ENCODE peak calls at places on chromosomes 7 and 10, in ten cellular contexts. One of them, this sample, is unnamed. For H3K4me1, the result is how much of the 10 kb centered on the place peaks cover.

GRCh38 chr10:89073719-89074118 is 83.1 kb downstream of the FAS start:
- DNase-seq in psoas muscle: no peak
- DNase-seq in heart right ventricle: no peak
- DNase-seq in PC-3: no peak
- DNase-seq in A549: no peak
- DNase-seq in neuronal stem cell: no peak
- DNase-seq in right lobe of liver: no peak
- DNase-seq in CD4-positive, alpha-beta memory T cell: no peak
- DNase-seq in BE2C: no peak
- DNase-seq in endothelial cell of umbilical vein: no peak
- DNase-seq in this sample: no peak

GRCh38 chr10:118307237-118307636 is 34.9 kb downstream of the FAM204A start:
- DNase-seq in heart right ventricle: no peak
- DNase-seq in BE2C: no peak
- DNase-seq in CD4-positive, alpha-beta memory T cell: no peak
- DNase-seq in right lobe of liver: no peak
- DNase-seq in neuronal stem cell: no peak
- DNase-seq in psoas muscle: no peak
- DNase-seq in A549: no peak
- DNase-seq in PC-3: no peak
- DNase-seq in endothelial cell of umbilical vein: no peak
- DNase-seq in this sample: no peak

GRCh38 chr7:40507166-40507565 is 372.4 kb downstream of the SUGCT start:
- DNase-seq in BE2C: no peak
- DNase-seq in heart right ventricle: no peak
- DNase-seq in neuronal stem cell: no peak
- DNase-seq in right lobe of liver: no peak
- DNase-seq in CD4-positive, alpha-beta memory T cell: no peak
- DNase-seq in A549: peak
- DNase-seq in endothelial cell of umbilical vein: no peak
- DNase-seq in psoas muscle: no peak
- DNase-seq in PC-3: peak
- DNase-seq in this sample: no peak

GRCh38 chr7:131556912-131557457 is 557 bp upstream of the PODXL start:
- DNase-seq in heart right ventricle: no peak
- DNase-seq in endothelial cell of umbilical vein: peak
- DNase-seq in neuronal stem cell: no peak
- DNase-seq in CD4-positive, alpha-beta memory T cell: no peak
- DNase-seq in right lobe of liver: no peak
- DNase-seq in PC-3: peak
- DNase-seq in A549: no peak
- DNase-seq in BE2C: peak
- DNase-seq in psoas muscle: no peak
- DNase-seq in this sample: no peak

GRCh38 chr10:34548466-34548865 is 266.6 kb downstream of the PARD3 start:
- DNase-seq in right lobe of liver: no peak
- DNase-seq in A549: no peak
- DNase-seq in CD4-positive, alpha-beta memory T cell: no peak
- DNase-seq in BE2C: no peak
- DNase-seq in heart right ventricle: no peak
- DNase-seq in psoas muscle: no peak
- DNase-seq in endothelial cell of umbilical vein: no peak
- DNase-seq in PC-3: no peak
- DNase-seq in neuronal stem cell: no peak
- DNase-seq in this sample: no peak

GRCh38 chr10:123548779-123549178 is 117.4 kb upstream of the GPR26 start:
- DNase-seq in psoas muscle: no peak
- DNase-seq in PC-3: no peak
- DNase-seq in heart right ventricle: no peak
- DNase-seq in right lobe of liver: no peak
- DNase-seq in neuronal stem cell: no peak
- DNase-seq in endothelial cell of umbilical vein: no peak
- DNase-seq in A549: no peak
- DNase-seq in CD4-positive, alpha-beta memory T cell: no peak
- DNase-seq in BE2C: no peak
- DNase-seq in this sample: no peak

GRCh38 chr10:132421377-132422168 is 24.6 kb downstream of the PWWP2B start:
- DNase-seq in BE2C: no peak
- DNase-seq in neuronal stem cell: no peak
- DNase-seq in heart right ventricle: peak
- DNase-seq in PC-3: peak
- DNase-seq in endothelial cell of umbilical vein: no peak
- DNase-seq in A549: peak
- DNase-seq in psoas muscle: peak
- DNase-seq in right lobe of liver: peak
- DNase-seq in CD4-positive, alpha-beta memory T cell: no peak
- DNase-seq in this sample: peak

GRCh38 chr10:104034401-104035053 is 51.2 kb downstream of the COL17A1 start:
- DNase-seq in PC-3: no peak
- DNase-seq in psoas muscle: no peak
- DNase-seq in heart right ventricle: no peak
- DNase-seq in endothelial cell of umbilical vein: no peak
- DNase-seq in right lobe of liver: no peak
- DNase-seq in BE2C: no peak
- DNase-seq in A549: no peak
- DNase-seq in neuronal stem cell: no peak
- DNase-seq in CD4-positive, alpha-beta memory T cell: no peak
- DNase-seq in this sample: no peak

GRCh38 chr10:33132626-33133025 is 174.6 kb upstream of the ITGB1 start:
- DNase-seq in heart right ventricle: no peak
- DNase-seq in A549: peak
- DNase-seq in PC-3: peak
- DNase-seq in right lobe of liver: no peak
- DNase-seq in neuronal stem cell: no peak
- DNase-seq in CD4-positive, alpha-beta memory T cell: peak
- DNase-seq in psoas muscle: no peak
- DNase-seq in endothelial cell of umbilical vein: no peak
- DNase-seq in BE2C: peak
- DNase-seq in this sample: no peak

GRCh38 chr7:158695056-158695455 is 9.5 kb downstream of the NCAPG2 start:
- DNase-seq in right lobe of liver: no peak
- DNase-seq in A549: no peak
- DNase-seq in psoas muscle: no peak
- DNase-seq in endothelial cell of umbilical vein: no peak
- DNase-seq in BE2C: no peak
- DNase-seq in CD4-positive, alpha-beta memory T cell: no peak
- DNase-seq in heart right ventricle: no peak
- DNase-seq in PC-3: no peak
- DNase-seq in neuronal stem cell: no peak
- DNase-seq in this sample: no peak
- H3K4me1 ChIP-seq in right lobe of liver: under half
- H3K4me1 ChIP-seq in A549: under half
- H3K4me1 ChIP-seq in psoas muscle: under half
- H3K4me1 ChIP-seq in endothelial cell of umbilical vein: under half
- H3K4me1 ChIP-seq in BE2C: under half
- H3K4me1 ChIP-seq in CD4-positive, alpha-beta memory T cell: under half
- H3K4me1 ChIP-seq in heart right ventricle: under half
- H3K4me1 ChIP-seq in PC-3: under half
- H3K4me1 ChIP-seq in neuronal stem cell: under half
- H3K4me1 ChIP-seq in this sample: under half

DNA sequence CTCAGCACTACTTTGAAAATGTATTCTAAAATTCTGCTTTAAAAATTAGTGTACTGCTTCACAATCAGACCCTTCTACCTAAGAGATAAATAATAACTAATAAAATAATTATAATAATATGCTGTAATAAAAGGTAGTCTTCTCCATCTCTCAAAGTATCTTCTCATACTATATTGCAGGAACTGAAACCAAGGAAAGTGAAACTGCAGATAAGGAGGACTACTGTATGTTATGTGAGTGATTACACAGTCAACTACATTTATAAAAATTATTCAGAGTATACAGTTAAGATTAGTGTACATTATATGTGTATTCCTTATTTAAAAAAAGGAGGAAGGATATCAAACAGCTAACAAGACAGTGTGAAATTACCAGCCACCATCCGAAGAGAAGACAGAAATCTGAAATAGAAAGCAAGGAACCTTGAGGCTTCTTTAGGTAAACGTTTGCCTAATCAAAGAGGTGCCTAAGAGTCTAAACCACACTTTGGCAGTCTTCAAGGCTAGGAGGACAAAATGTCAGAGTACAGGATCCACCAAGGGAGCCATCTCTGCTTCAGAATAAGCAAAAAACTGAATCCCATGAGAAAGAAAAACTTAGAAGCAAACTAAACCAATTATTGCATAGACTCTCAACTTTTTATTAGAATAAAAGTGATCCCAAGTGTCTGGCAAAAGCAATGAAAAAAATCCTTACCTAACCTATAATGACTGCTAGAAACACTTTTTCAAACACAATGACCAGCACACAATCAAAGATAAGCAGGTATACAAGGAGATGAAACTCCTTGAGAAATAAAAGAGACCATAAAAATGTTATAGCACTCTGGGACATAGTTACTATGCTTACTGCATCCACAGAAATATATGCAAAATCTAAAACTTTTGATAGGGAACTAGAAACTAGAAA is 6.5 kb downstream of the USP6NL start:
- DNase-seq in CD4-positive, alpha-beta memory T cell: no peak
- DNase-seq in A549: no peak
- DNase-seq in heart right ventricle: no peak
- DNase-seq in neuronal stem cell: no peak
- DNase-seq in right lobe of liver: no peak
- DNase-seq in endothelial cell of umbilical vein: no peak
- DNase-seq in PC-3: no peak
- DNase-seq in psoas muscle: no peak
- DNase-seq in BE2C: no peak
- DNase-seq in this sample: no peak
- H3K4me1 ChIP-seq in CD4-positive, alpha-beta memory T cell: under half
- H3K4me1 ChIP-seq in A549: under half
- H3K4me1 ChIP-seq in heart right ventricle: under half
- H3K4me1 ChIP-seq in neuronal stem cell: under half
- H3K4me1 ChIP-seq in right lobe of liver: under half
- H3K4me1 ChIP-seq in endothelial cell of umbilical vein: under half
- H3K4me1 ChIP-seq in PC-3: under half
- H3K4me1 ChIP-seq in psoas muscle: under half
- H3K4me1 ChIP-seq in BE2C: under half
- H3K4me1 ChIP-seq in this sample: under half

GRCh38 chr7:114799522-114800133 is 122.3 kb upstream of the MDFIC start:
- DNase-seq in BE2C: no peak
- DNase-seq in psoas muscle: no peak
- DNase-seq in PC-3: no peak
- DNase-seq in right lobe of liver: no peak
- DNase-seq in CD4-positive, alpha-beta memory T cell: no peak
- DNase-seq in endothelial cell of umbilical vein: no peak
- DNase-seq in A549: no peak
- DNase-seq in neuronal stem cell: no peak
- DNase-seq in heart right ventricle: no peak
- DNase-seq in this sample: no peak
- H3K4me1 ChIP-seq in BE2C: under half
- H3K4me1 ChIP-seq in psoas muscle: under half
- H3K4me1 ChIP-seq in PC-3: under half
- H3K4me1 ChIP-seq in right lobe of liver: under half
- H3K4me1 ChIP-seq in CD4-positive, alpha-beta memory T cell: under half
- H3K4me1 ChIP-seq in endothelial cell of umbilical vein: under half
- H3K4me1 ChIP-seq in A549: under half
- H3K4me1 ChIP-seq in neuronal stem cell: under half
- H3K4me1 ChIP-seq in heart right ventricle: under half
- H3K4me1 ChIP-seq in this sample: under half

GRCh38 chr7:151083071-151083823 is at the start of gene TMUB1:
- DNase-seq in CD4-positive, alpha-beta memory T cell: peak
- DNase-seq in psoas muscle: peak
- DNase-seq in heart right ventricle: peak
- DNase-seq in right lobe of liver: peak
- DNase-seq in neuronal stem cell: no peak
- DNase-seq in PC-3: peak
- DNase-seq in A549: peak
- DNase-seq in BE2C: peak
- DNase-seq in endothelial cell of umbilical vein: peak
- DNase-seq in this sample: peak
- H3K4me1 ChIP-seq in CD4-positive, alpha-beta memory T cell: half or more
- H3K4me1 ChIP-seq in psoas muscle: half or more
- H3K4me1 ChIP-seq in heart right ventricle: under half
- H3K4me1 ChIP-seq in right lobe of liver: under half
- H3K4me1 ChIP-seq in neuronal stem cell: under half
- H3K4me1 ChIP-seq in PC-3: under half
- H3K4me1 ChIP-seq in A549: under half
- H3K4me1 ChIP-seq in BE2C: under half
- H3K4me1 ChIP-seq in endothelial cell of umbilical vein: under half
- H3K4me1 ChIP-seq in this sample: half or more

GRCh38 chr7:117116221-117116620 is 162.9 kb downstream of the ST7 start:
- DNase-seq in BE2C: no peak
- DNase-seq in A549: no peak
- DNase-seq in PC-3: no peak
- DNase-seq in CD4-positive, alpha-beta memory T cell: no peak
- DNase-seq in endothelial cell of umbilical vein: no peak
- DNase-seq in psoas muscle: no peak
- DNase-seq in right lobe of liver: no peak
- DNase-seq in heart right ventricle: no peak
- DNase-seq in neuronal stem cell: no peak
- DNase-seq in this sample: no peak

GRCh38 chr7:117112640-117113039 is 159.3 kb downstream of the ST7 start:
- DNase-seq in BE2C: no peak
- DNase-seq in neuronal stem cell: no peak
- DNase-seq in right lobe of liver: no peak
- DNase-seq in CD4-positive, alpha-beta memory T cell: no peak
- DNase-seq in psoas muscle: no peak
- DNase-seq in endothelial cell of umbilical vein: no peak
- DNase-seq in heart right ventricle: no peak
- DNase-seq in A549: no peak
- DNase-seq in PC-3: no peak
- DNase-seq in this sample: no peak

GRCh38 chr7:117111532-117111931 is 158.2 kb downstream of the ST7 start:
- DNase-seq in endothelial cell of umbilical vein: no peak
- DNase-seq in psoas muscle: no peak
- DNase-seq in PC-3: no peak
- DNase-seq in right lobe of liver: no peak
- DNase-seq in neuronal stem cell: no peak
- DNase-seq in CD4-positive, alpha-beta memory T cell: no peak
- DNase-seq in heart right ventricle: no peak
- DNase-seq in A549: no peak
- DNase-seq in BE2C: no peak
- DNase-seq in this sample: no peak

GRCh38 chr7:117113871-117114270 is 160.6 kb downstream of the ST7 start:
- DNase-seq in A549: no peak
- DNase-seq in PC-3: no peak
- DNase-seq in psoas muscle: no peak
- DNase-seq in endothelial cell of umbilical vein: no peak
- DNase-seq in heart right ventricle: no peak
- DNase-seq in right lobe of liver: no peak
- DNase-seq in neuronal stem cell: no peak
- DNase-seq in BE2C: no peak
- DNase-seq in CD4-positive, alpha-beta memory T cell: no peak
- DNase-seq in this sample: no peak

GRCh38 chr7:117114272-117114671 is 161.0 kb downstream of the ST7 start:
- DNase-seq in A549: no peak
- DNase-seq in PC-3: no peak
- DNase-seq in right lobe of liver: no peak
- DNase-seq in endothelial cell of umbilical vein: no peak
- DNase-seq in neuronal stem cell: no peak
- DNase-seq in heart right ventricle: no peak
- DNase-seq in BE2C: no peak
- DNase-seq in psoas muscle: no peak
- DNase-seq in CD4-positive, alpha-beta memory T cell: no peak
- DNase-seq in this sample: no peak
- H3K4me1 ChIP-seq in A549: under half
- H3K4me1 ChIP-seq in PC-3: under half
- H3K4me1 ChIP-seq in right lobe of liver: under half
- H3K4me1 ChIP-seq in endothelial cell of umbilical vein: under half
- H3K4me1 ChIP-seq in neuronal stem cell: under half
- H3K4me1 ChIP-seq in heart right ventricle: under half
- H3K4me1 ChIP-seq in BE2C: under half
- H3K4me1 ChIP-seq in psoas muscle: half or more
- H3K4me1 ChIP-seq in CD4-positive, alpha-beta memory T cell: under half
- H3K4me1 ChIP-seq in this sample: under half

This sample was measured in left ventricle myocardium inferior.